ENCODE peak calls at places on chromosomes 3 and 15, in ten cellular contexts. One of them, this sample, is unnamed.

GRCh38 chr15:93413745-93414144 is 324.7 kb upstream of the RGMA start:
- DNase-seq in aorta: no peak
- DNase-seq in stimulated activated CD4-positive, alpha-beta T cell treated with anti-CD3 and anti-CD28 coated beads, Interleukin-4, amount 100 ng/mL, for 48 hours: no peak
- DNase-seq in glutamatergic neuron: no peak
- DNase-seq in SK-MEL-5: no peak
- DNase-seq in NCI-H510A treated with DMSO at 0.1 percent for 48 hours: no peak
- DNase-seq in WERI-Rb-1: no peak
- DNase-seq in IMR-90: no peak
- DNase-seq in ACHN: no peak
- DNase-seq in stimulated activated CD8-positive, alpha-beta memory T cell treated with anti-CD3 and anti-CD28 coated beads, Interleukin-2, amount 100 ng/mL, for 48 hours: no peak
- DNase-seq in this sample: no peak

GRCh38 chr3:3119393-3119851 is 7.3 kb upstream of the TRNT1 start:
- DNase-seq in NCI-H510A treated with DMSO at 0.1 percent for 48 hours: no peak
- DNase-seq in SK-MEL-5: no peak
- DNase-seq in glutamatergic neuron: no peak
- DNase-seq in stimulated activated CD4-positive, alpha-beta T cell treated with anti-CD3 and anti-CD28 coated beads, Interleukin-4, amount 100 ng/mL, for 48 hours: no peak
- DNase-seq in ACHN: no peak
- DNase-seq in stimulated activated CD8-positive, alpha-beta memory T cell treated with anti-CD3 and anti-CD28 coated beads, Interleukin-2, amount 100 ng/mL, for 48 hours: peak
- DNase-seq in aorta: no peak
- DNase-seq in IMR-90: no peak
- DNase-seq in WERI-Rb-1: no peak
- DNase-seq in this sample: no peak

GRCh38 chr15:49495993-49496747 is 73.1 kb downstream of the FGF7 start:
- DNase-seq in ACHN: no peak
- DNase-seq in NCI-H510A treated with DMSO at 0.1 percent for 48 hours: no peak
- DNase-seq in stimulated activated CD4-positive, alpha-beta T cell treated with anti-CD3 and anti-CD28 coated beads, Interleukin-4, amount 100 ng/mL, for 48 hours: no peak
- DNase-seq in IMR-90: peak
- DNase-seq in stimulated activated CD8-positive, alpha-beta memory T cell treated with anti-CD3 and anti-CD28 coated beads, Interleukin-2, amount 100 ng/mL, for 48 hours: no peak
- DNase-seq in WERI-Rb-1: no peak
- DNase-seq in glutamatergic neuron: no peak
- DNase-seq in aorta: no peak
- DNase-seq in SK-MEL-5: no peak
- DNase-seq in this sample: no peak

GRCh38 chr3:126344380-126345041 is 12.7 kb downstream of the KLF15 start:
- DNase-seq in aorta: no peak
- DNase-seq in ACHN: no peak
- DNase-seq in WERI-Rb-1: peak
- DNase-seq in glutamatergic neuron: peak
- DNase-seq in SK-MEL-5: no peak
- DNase-seq in IMR-90: no peak
- DNase-seq in stimulated activated CD8-positive, alpha-beta memory T cell treated with anti-CD3 and anti-CD28 coated beads, Interleukin-2, amount 100 ng/mL, for 48 hours: no peak
- DNase-seq in stimulated activated CD4-positive, alpha-beta T cell treated with anti-CD3 and anti-CD28 coated beads, Interleukin-4, amount 100 ng/mL, for 48 hours: no peak
- DNase-seq in NCI-H510A treated with DMSO at 0.1 percent for 48 hours: no peak
- DNase-seq in this sample: no peak

GRCh38 chr3:56971261-56971660 is 89.2 kb upstream of the SPATA12 start:
- DNase-seq in stimulated activated CD8-positive, alpha-beta memory T cell treated with anti-CD3 and anti-CD28 coated beads, Interleukin-2, amount 100 ng/mL, for 48 hours: no peak
- DNase-seq in stimulated activated CD4-positive, alpha-beta T cell treated with anti-CD3 and anti-CD28 coated beads, Interleukin-4, amount 100 ng/mL, for 48 hours: no peak
- DNase-seq in SK-MEL-5: no peak
- DNase-seq in aorta: no peak
- DNase-seq in ACHN: no peak
- DNase-seq in NCI-H510A treated with DMSO at 0.1 percent for 48 hours: no peak
- DNase-seq in IMR-90: no peak
- DNase-seq in WERI-Rb-1: no peak
- DNase-seq in glutamatergic neuron: no peak
- DNase-seq in this sample: no peak

GRCh38 chr3:130548356-130548755 is 31.4 kb downstream of the COL6A6 start:
- DNase-seq in aorta: no peak
- DNase-seq in SK-MEL-5: no peak
- DNase-seq in ACHN: no peak
- DNase-seq in glutamatergic neuron: no peak
- DNase-seq in IMR-90: no peak
- DNase-seq in stimulated activated CD8-positive, alpha-beta memory T cell treated with anti-CD3 and anti-CD28 coated beads, Interleukin-2, amount 100 ng/mL, for 48 hours: no peak
- DNase-seq in NCI-H510A treated with DMSO at 0.1 percent for 48 hours: no peak
- DNase-seq in WERI-Rb-1: no peak
- DNase-seq in stimulated activated CD4-positive, alpha-beta T cell treated with anti-CD3 and anti-CD28 coated beads, Interleukin-4, amount 100 ng/mL, for 48 hours: no peak
- DNase-seq in this sample: no peak

GRCh38 chr15:71806452-71806931 is 3.9 kb upstream of the NR2E3 start:
- DNase-seq in IMR-90: peak
- DNase-seq in glutamatergic neuron: no peak
- DNase-seq in stimulated activated CD4-positive, alpha-beta T cell treated with anti-CD3 and anti-CD28 coated beads, Interleukin-4, amount 100 ng/mL, for 48 hours: no peak
- DNase-seq in stimulated activated CD8-positive, alpha-beta memory T cell treated with anti-CD3 and anti-CD28 coated beads, Interleukin-2, amount 100 ng/mL, for 48 hours: no peak
- DNase-seq in aorta: no peak
- DNase-seq in SK-MEL-5: peak
- DNase-seq in WERI-Rb-1: peak
- DNase-seq in NCI-H510A treated with DMSO at 0.1 percent for 48 hours: no peak
- DNase-seq in ACHN: peak
- DNase-seq in this sample: no peak

GRCh38 chr3:112640333-112640863 is 545 bp downstream of the CCDC80 start:
- DNase-seq in NCI-H510A treated with DMSO at 0.1 percent for 48 hours: no peak
- DNase-seq in aorta: no peak
- DNase-seq in ACHN: peak
- DNase-seq in stimulated activated CD4-positive, alpha-beta T cell treated with anti-CD3 and anti-CD28 coated beads, Interleukin-4, amount 100 ng/mL, for 48 hours: no peak
- DNase-seq in stimulated activated CD8-positive, alpha-beta memory T cell treated with anti-CD3 and anti-CD28 coated beads, Interleukin-2, amount 100 ng/mL, for 48 hours: no peak
- DNase-seq in SK-MEL-5: no peak
- DNase-seq in glutamatergic neuron: no peak
- DNase-seq in WERI-Rb-1: no peak
- DNase-seq in IMR-90: peak
- DNase-seq in this sample: no peak

GRCh38 chr3:48915296-48915695 is 3.3 kb upstream of the ARIH2 start:
- DNase-seq in stimulated activated CD8-positive, alpha-beta memory T cell treated with anti-CD3 and anti-CD28 coated beads, Interleukin-2, amount 100 ng/mL, for 48 hours: no peak
- DNase-seq in IMR-90: peak
- DNase-seq in WERI-Rb-1: no peak
- DNase-seq in stimulated activated CD4-positive, alpha-beta T cell treated with anti-CD3 and anti-CD28 coated beads, Interleukin-4, amount 100 ng/mL, for 48 hours: no peak
- DNase-seq in SK-MEL-5: no peak
- DNase-seq in glutamatergic neuron: no peak
- DNase-seq in NCI-H510A treated with DMSO at 0.1 percent for 48 hours: no peak
- DNase-seq in aorta: no peak
- DNase-seq in ACHN: no peak
- DNase-seq in this sample: no peak

GRCh38 chr3:127799476-127800222 is 22.7 kb downstream of the MGLL start:
- DNase-seq in aorta: no peak
- DNase-seq in glutamatergic neuron: no peak
- DNase-seq in SK-MEL-5: no peak
- DNase-seq in WERI-Rb-1: no peak
- DNase-seq in IMR-90: peak
- DNase-seq in ACHN: peak
- DNase-seq in stimulated activated CD4-positive, alpha-beta T cell treated with anti-CD3 and anti-CD28 coated beads, Interleukin-4, amount 100 ng/mL, for 48 hours: no peak
- DNase-seq in stimulated activated CD8-positive, alpha-beta memory T cell treated with anti-CD3 and anti-CD28 coated beads, Interleukin-2, amount 100 ng/mL, for 48 hours: no peak
- DNase-seq in NCI-H510A treated with DMSO at 0.1 percent for 48 hours: no peak
- DNase-seq in this sample: no peak

GRCh38 chr15:84988909-84989644 is 7.4 kb downstream of the PDE8A start:
- DNase-seq in ACHN: no peak
- DNase-seq in stimulated activated CD8-positive, alpha-beta memory T cell treated with anti-CD3 and anti-CD28 coated beads, Interleukin-2, amount 100 ng/mL, for 48 hours: no peak
- DNase-seq in IMR-90: no peak
- DNase-seq in glutamatergic neuron: no peak
- DNase-seq in SK-MEL-5: no peak
- DNase-seq in NCI-H510A treated with DMSO at 0.1 percent for 48 hours: no peak
- DNase-seq in WERI-Rb-1: no peak
- DNase-seq in aorta: no peak
- DNase-seq in stimulated activated CD4-positive, alpha-beta T cell treated with anti-CD3 and anti-CD28 coated beads, Interleukin-4, amount 100 ng/mL, for 48 hours: no peak
- DNase-seq in this sample: no peak

GRCh38 chr3:172305552-172305951 is 142.7 kb downstream of the GHSR start:
- DNase-seq in ACHN: peak
- DNase-seq in aorta: no peak
- DNase-seq in IMR-90: peak
- DNase-seq in glutamatergic neuron: no peak
- DNase-seq in stimulated activated CD4-positive, alpha-beta T cell treated with anti-CD3 and anti-CD28 coated beads, Interleukin-4, amount 100 ng/mL, for 48 hours: no peak
- DNase-seq in stimulated activated CD8-positive, alpha-beta memory T cell treated with anti-CD3 and anti-CD28 coated beads, Interleukin-2, amount 100 ng/mL, for 48 hours: no peak
- DNase-seq in WERI-Rb-1: no peak
- DNase-seq in NCI-H510A treated with DMSO at 0.1 percent for 48 hours: no peak
- DNase-seq in SK-MEL-5: no peak
- DNase-seq in this sample: no peak

GRCh38 chr3:170421147-170421641 is 2.5 kb downstream of the CLDN11 start:
- DNase-seq in WERI-Rb-1: no peak
- DNase-seq in NCI-H510A treated with DMSO at 0.1 percent for 48 hours: peak
- DNase-seq in glutamatergic neuron: no peak
- DNase-seq in SK-MEL-5: no peak
- DNase-seq in IMR-90: peak
- DNase-seq in ACHN: no peak
- DNase-seq in stimulated activated CD8-positive, alpha-beta memory T cell treated with anti-CD3 and anti-CD28 coated beads, Interleukin-2, amount 100 ng/mL, for 48 hours: no peak
- DNase-seq in stimulated activated CD4-positive, alpha-beta T cell treated with anti-CD3 and anti-CD28 coated beads, Interleukin-4, amount 100 ng/mL, for 48 hours: no peak
- DNase-seq in aorta: no peak
- DNase-seq in this sample: no peak

GRCh38 chr3:101963902-101964362 is 114.6 kb downstream of the NFKBIZ start:
- DNase-seq in NCI-H510A treated with DMSO at 0.1 percent for 48 hours: no peak
- DNase-seq in glutamatergic neuron: no peak
- DNase-seq in SK-MEL-5: no peak
- DNase-seq in WERI-Rb-1: no peak
- DNase-seq in stimulated activated CD4-positive, alpha-beta T cell treated with anti-CD3 and anti-CD28 coated beads, Interleukin-4, amount 100 ng/mL, for 48 hours: no peak
- DNase-seq in stimulated activated CD8-positive, alpha-beta memory T cell treated with anti-CD3 and anti-CD28 coated beads, Interleukin-2, amount 100 ng/mL, for 48 hours: peak
- DNase-seq in ACHN: no peak
- DNase-seq in IMR-90: peak
- DNase-seq in aorta: no peak
- DNase-seq in this sample: no peak

GRCh38 chr15:35603298-35603697 is 57.3 kb upstream of the DPH6 start:
- DNase-seq in NCI-H510A treated with DMSO at 0.1 percent for 48 hours: no peak
- DNase-seq in ACHN: no peak
- DNase-seq in glutamatergic neuron: no peak
- DNase-seq in aorta: no peak
- DNase-seq in SK-MEL-5: no peak
- DNase-seq in WERI-Rb-1: no peak
- DNase-seq in stimulated activated CD8-positive, alpha-beta memory T cell treated with anti-CD3 and anti-CD28 coated beads, Interleukin-2, amount 100 ng/mL, for 48 hours: no peak
- DNase-seq in IMR-90: peak
- DNase-seq in stimulated activated CD4-positive, alpha-beta T cell treated with anti-CD3 and anti-CD28 coated beads, Interleukin-4, amount 100 ng/mL, for 48 hours: no peak
- DNase-seq in this sample: no peak

GRCh38 chr3:50554553-50554952 is 13.0 kb downstream of the C3orf18 start:
- DNase-seq in SK-MEL-5: no peak
- DNase-seq in glutamatergic neuron: no peak
- DNase-seq in NCI-H510A treated with DMSO at 0.1 percent for 48 hours: no peak
- DNase-seq in ACHN: no peak
- DNase-seq in aorta: no peak
- DNase-seq in WERI-Rb-1: no peak
- DNase-seq in stimulated activated CD8-positive, alpha-beta memory T cell treated with anti-CD3 and anti-CD28 coated beads, Interleukin-2, amount 100 ng/mL, for 48 hours: no peak
- DNase-seq in IMR-90: no peak
- DNase-seq in stimulated activated CD4-positive, alpha-beta T cell treated with anti-CD3 and anti-CD28 coated beads, Interleukin-4, amount 100 ng/mL, for 48 hours: peak
- DNase-seq in this sample: no peak

This sample was measured in Panc1.